ENCODE peak calls at places on chromosomes 6 and 20, in four cellular contexts. Z, T, P and E are unnamed samples.

GRCh38 chr20:21315138-21315537 is 12.0 kb downstream of the XRN2 start:
- DNase-seq in T (no peak), Z (peak), P (no peak), E (peak)

GRCh38 chr20:10501377-10501776 is 66.3 kb downstream of the SLX4IP start:
- DNase-seq in P (no peak), Z (peak), T (no peak), E (no peak)

GRCh38 chr6:151512481-151512880 is 18.7 kb downstream of the CCDC170 start:
- DNase-seq in Z (no peak), T (no peak), P (no peak), E (no peak)

GRCh38 chr6:108114861-108115597 is 40.5 kb upstream of the OSTM1 start:
- DNase-seq in P (peak), T (no peak), Z (peak), E (no peak)

GRCh38 chr6:16690244-16691142 is 70.8 kb downstream of the ATXN1 start:
- DNase-seq in T (no peak), Z (peak), P (no peak), E (no peak)

GRCh38 chr6:148427333-148427732 is 84.7 kb downstream of the SASH1 start:
- DNase-seq in P (no peak), T (no peak), Z (no peak), E (no peak)

GRCh38 chr6:130975325-130975724 is 87.7 kb downstream of the EPB41L2 start:
- DNase-seq in Z (peak), T (no peak), P (no peak), E (no peak)

GRCh38 chr6:140311146-140311545 is 936.7 kb upstream of the CITED2 start:
- DNase-seq in P (no peak), T (no peak), Z (no peak), E (peak)

GRCh38 chr20:53748821-53749402 is 155.3 kb upstream of the ZNF217 start:
- DNase-seq in P (no peak), T (no peak), Z (peak), E (no peak)

GRCh38 chr6:169236988-169237387 is 16.7 kb downstream of the THBS2 start:
- DNase-seq in Z (no peak), P (peak), T (no peak), E (no peak)

GRCh38 chr6:148831531-148831930 is 84.7 kb downstream of the UST start:
- DNase-seq in T (no peak), P (no peak), Z (no peak), E (peak)

GRCh38 chr20:6735913-6736845 is 31.3 kb upstream of the BMP2 start:
- DNase-seq in P (no peak), Z (no peak), T (no peak), E (no peak)

GRCh38 chr6:26272171-26272631 is 92.8 kb upstream of the BTN3A2 start:
- DNase-seq in Z (no peak), T (peak), P (peak), E (no peak)

GRCh38 chr6:101730954-101731353 is 337.4 kb downstream of the GRIK2 start:
- DNase-seq in Z (peak), P (no peak), T (no peak), E (no peak)

GRCh38 chr6:148884461-148884860 is 137.6 kb downstream of the UST start:
- DNase-seq in Z (no peak), T (no peak), P (no peak), E (no peak)

DNA sequence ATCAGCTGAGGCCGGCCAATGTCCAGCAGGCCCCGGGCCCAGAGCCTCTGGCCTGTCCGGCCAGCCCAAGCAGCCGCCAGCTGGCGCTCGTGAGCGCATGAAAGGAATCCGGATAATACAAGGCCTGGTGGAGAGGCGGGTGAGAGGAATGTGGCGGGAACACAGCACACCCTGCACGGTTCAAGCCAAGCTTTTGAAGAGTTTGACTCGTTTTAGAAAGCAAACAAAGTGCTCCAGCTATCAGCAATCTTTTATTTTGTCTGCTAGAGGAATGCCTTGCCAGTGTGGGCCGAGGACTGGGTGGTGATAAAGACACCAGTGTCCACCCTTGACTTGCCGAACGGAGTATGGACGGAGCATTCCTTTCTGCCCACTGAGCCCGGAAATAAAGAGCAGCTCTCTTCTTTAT is 9.3 kb upstream of the NEDD9 start:
- DNase-seq in P (peak), Z (no peak), T (peak), E (no peak)
- TF ChIP-seq CTCF in P (peak), Z (peak), T (peak), E (peak)

GRCh38 chr20:63541371-63541770 is 4.2 kb upstream of the PTK6 start:
- DNase-seq in Z (no peak), T (no peak), P (no peak), E (no peak)
- H3K4me3 ChIP-seq in Z (no peak), T (no peak), P (no peak), E (no peak)

GRCh38 chr6:192313-192664 is 100.0 kb upstream of the DUSP22 start:
- DNase-seq in P (no peak), T (no peak), Z (no peak), E (no peak)

GRCh38 chr6:189676-190075 is 102.6 kb upstream of the DUSP22 start:
- DNase-seq in Z (no peak), T (no peak), P (no peak), E (no peak)

GRCh38 chr6:188821-189655 is 103.2 kb upstream of the DUSP22 start:
- DNase-seq in T (peak), Z (peak), P (peak), E (peak)

GRCh38 chr6:191487-192312 is 100.6 kb upstream of the DUSP22 start:
- DNase-seq in P (no peak), T (no peak), Z (no peak), E (no peak)

DNA sequence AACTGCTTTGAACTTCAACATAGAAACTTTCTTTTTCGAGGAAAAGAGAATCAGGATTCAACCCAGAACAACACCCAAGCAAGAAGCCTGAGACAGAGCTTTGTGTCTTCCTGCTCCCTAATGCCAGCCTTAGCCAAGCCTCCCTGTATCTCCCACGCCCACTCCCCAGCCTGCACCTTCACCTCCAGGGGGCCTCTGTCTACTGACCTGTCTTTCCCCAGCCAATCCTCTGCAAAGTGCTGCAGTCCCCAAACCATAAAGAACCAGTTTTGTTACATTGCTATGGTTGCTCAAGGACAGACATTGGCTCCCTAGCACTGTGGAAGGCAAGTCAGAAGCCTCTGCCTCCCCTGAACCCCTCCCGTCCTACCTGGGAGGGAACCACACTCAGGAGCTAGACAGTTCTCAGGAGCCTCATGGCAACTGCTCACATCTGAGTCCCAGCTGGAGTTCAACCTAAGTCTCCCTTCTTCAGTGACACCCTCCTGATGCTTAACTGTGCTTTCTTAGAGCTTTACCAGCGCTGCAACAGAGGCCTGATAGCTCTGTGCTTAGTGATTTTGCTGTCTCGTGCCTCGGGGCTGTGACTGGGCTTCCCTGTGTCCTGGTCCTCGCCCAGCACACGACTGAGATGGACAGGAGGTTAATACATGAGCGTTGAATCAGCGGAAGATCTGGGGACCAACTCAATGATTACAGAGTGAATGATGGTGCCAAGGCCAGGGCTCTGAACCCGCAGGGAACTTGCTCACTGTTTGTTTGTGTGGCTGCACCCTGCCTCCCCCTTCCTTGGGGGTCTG is 101.5 kb upstream of the DUSP22 start:
- DNase-seq in T (no peak), P (no peak), Z (peak), E (no peak)
- TF ChIP-seq CTCF in T (no peak), P (no peak), Z (peak), E (no peak)

GRCh38 chr6:14640631-14641030 is 523.1 kb downstream of the CD83 start:
- DNase-seq in P (no peak), T (no peak), Z (no peak), E (no peak)

GRCh38 chr6:14641401-14641800 is 523.8 kb downstream of the CD83 start:
- DNase-seq in P (no peak), T (no peak), Z (no peak), E (no peak)

GRCh38 chr6:14639983-14640599 is 522.5 kb downstream of the CD83 start:
- DNase-seq in P (no peak), Z (no peak), T (no peak), E (no peak)

GRCh38 chr6:14638562-14638931 is 521.0 kb downstream of the CD83 start:
- DNase-seq in Z (no peak), P (no peak), T (no peak), E (no peak)

DNA sequence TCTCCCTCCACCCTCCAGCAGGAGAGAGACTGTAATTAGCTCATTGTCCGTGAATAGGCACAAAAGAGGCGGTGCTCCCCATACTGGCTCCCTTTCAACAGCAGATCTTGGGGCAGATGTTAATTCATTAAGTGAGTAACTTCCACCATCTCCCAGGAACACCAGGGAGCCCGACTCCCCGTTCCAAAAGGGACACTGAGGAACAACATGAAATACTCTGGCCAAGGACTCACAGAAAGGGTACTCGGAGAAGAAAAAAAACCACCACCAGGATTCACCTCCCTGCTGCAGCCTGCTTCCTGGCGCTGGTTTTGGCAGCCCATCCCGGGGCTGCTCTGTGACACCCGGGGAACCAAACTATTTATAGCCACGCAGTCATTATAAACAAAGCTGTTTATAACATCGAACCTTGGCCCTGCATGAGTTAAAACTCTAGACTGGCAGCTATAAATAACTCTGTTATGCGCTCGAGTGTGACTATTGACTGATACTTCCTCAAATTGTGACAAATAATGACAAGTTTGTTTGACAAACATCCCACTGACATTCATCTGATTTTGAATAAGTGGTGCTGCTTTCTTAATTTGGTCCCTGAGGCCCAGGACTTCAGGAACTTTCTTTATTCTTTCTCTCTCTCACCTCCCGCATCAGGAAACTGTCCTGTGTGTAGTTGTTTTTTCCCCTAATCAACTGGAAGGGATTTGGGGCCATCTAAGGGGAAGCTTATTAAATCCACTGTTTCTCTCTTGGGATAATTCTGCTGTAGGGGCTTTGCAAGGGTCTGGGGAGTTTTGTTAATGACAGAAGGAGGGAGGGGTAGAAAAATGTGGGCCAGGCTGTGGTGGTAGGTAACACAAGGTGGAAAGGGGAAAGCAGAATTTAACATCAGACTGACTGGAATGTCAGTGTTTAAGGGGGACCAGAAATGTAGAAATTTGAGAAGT is 521.6 kb downstream of the CD83 start:
- DNase-seq in P (no peak), Z (peak), T (peak), E (no peak)
- H3K4me3 ChIP-seq in P (peak), Z (no peak), T (peak), E (no peak)

GRCh38 chr20:2086980-2087377 is 14.6 kb upstream of the STK35 start:
- DNase-seq in T (no peak), P (no peak), Z (no peak), E (no peak)
- TF ChIP-seq CTCF in T (no peak), P (no peak), Z (no peak), E (no peak)

GRCh38 chr6:99604161-99605073 is 2.2 kb upstream of the PRDM13 start:
- DNase-seq in Z (no peak), P (no peak), T (no peak), E (no peak)

GRCh38 chr6:99603421-99604160 is 3.0 kb upstream of the PRDM13 start:
- DNase-seq in T (no peak), P (peak), Z (no peak), E (no peak)

GRCh38 chr6:99605074-99605726 is 1.4 kb upstream of the PRDM13 start:
- DNase-seq in P (no peak), T (no peak), Z (no peak), E (no peak)

GRCh38 chr6:99605911-99606669 is 543 bp upstream of the PRDM13 start:
- DNase-seq in Z (no peak), P (no peak), T (no peak), E (no peak)

DNA sequence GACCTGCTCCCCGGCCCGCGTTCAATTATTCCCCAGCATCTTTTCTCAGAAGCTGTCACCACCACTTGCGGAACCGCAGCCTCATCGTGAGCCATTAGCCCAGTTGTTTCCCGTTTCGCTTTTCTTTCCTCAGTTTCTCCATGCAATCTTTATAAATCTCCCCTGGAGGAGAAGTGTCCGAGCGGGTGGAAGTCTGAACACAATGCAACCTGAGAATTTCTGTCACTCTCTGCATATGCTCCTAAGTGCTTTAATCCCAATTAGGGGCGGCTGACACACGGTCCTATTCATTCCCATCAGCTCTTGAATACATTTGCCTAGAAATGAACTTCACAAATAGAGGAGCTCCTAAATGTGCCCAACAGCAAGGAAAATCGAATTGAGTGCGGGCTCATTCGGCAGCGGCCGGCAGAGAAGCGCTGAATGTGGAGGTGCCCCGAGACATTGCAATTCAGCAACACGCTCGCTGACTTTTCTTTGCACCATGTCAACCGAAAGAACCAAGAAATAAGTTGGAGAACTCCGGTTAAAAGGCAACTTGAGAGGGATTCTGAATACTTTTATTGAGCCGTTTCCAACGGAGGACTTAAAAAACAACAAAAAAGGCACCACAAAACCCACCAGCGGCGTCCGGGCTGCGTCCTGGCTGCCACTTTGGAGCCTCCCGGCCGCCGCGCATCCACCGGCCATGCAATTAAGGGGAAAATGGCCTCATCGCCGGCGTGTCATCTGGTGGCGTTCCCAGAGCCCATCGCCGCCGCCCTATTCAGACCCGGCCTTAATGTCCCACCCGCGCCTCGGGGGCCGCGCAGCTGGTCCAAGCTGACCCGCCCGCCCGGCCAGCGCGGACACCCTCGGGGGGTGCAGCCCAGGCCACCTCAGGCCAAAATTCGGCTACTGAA is 3.9 kb upstream of the PRDM13 start:
- DNase-seq in P (no peak), Z (no peak), T (no peak), E (no peak)
- H3K4me3 ChIP-seq in P (no peak), Z (no peak), T (peak), E (peak)

DNA sequence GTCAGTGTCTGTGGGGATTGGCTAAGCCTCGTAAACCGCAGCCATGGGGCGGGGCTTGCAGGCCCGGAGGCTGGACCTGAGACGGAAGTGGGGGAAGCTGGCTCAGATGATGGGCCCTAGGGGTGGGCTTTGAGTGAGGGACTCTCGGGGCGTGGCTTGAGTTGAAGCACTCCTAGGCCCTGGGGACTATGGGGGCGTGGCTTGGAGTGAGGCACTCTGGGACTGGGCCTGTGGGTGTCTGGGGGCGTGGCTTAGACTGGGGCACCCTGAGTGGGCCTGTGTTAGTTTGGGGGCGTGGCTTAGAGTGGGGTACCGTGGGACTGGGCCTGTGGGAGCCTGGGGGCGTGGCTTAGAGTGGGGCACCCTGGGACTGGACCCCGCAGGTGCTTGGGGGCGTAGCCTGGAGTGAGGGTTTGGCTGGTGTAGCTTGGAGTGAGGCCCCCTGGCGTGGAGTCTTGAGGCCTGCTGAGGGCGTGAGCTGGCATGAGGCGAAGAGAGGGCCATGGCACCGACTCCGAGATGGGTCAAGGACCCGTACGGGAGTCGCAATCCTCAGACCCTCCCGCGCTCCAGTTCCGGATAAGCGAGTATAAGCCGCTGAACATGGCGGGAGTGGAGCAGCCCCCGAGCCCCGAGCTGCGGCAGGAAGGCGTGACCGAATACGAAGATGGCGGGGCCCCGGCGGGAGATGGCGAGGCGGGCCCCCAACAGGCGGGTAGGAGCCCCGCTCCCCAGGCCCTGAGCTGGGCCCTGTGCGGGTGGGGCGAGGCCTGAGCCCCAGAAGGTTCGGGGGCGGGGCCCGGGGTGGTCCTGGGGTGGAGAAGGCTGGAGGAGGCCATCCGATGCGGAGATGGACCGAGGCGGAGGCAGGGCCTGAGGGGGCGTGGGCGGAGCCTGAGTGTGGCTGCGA is 6.8 kb downstream of the L3MBTL1 start:
- DNase-seq in P (peak), T (peak), Z (peak), E (peak)
- TF ChIP-seq CTCF in P (peak), T (no peak), Z (peak), E (peak)